ENCODE peak calls at places on chromosomes 4 and X, in nine cellular contexts. A, V, L, U, M, Y, O, E and G are unnamed samples.

GRCh38 chr4:135368826-135369225 is 1167.2 kb upstream of the PABPC4L start:
- DNase-seq in A (peak; percentile 1), V (no peak), L (no peak), U (no peak), M (no peak), Y (no peak), O (no peak), E (no peak), G (no peak)

GRCh38 chr4:73608677-73609594 is 11.3 kb downstream of the RASSF6 start:
- DNase-seq in A (peak; percentile 76), V (no peak), L (no peak), U (no peak), M (no peak), Y (no peak), O (no peak), E (no peak), G (no peak)

GRCh38 chr4:10762541-10762940 is 78.0 kb upstream of the CLNK start:
- DNase-seq in A (peak; percentile 82), V (no peak), L (no peak), U (no peak), M (no peak), Y (no peak), O (no peak), E (peak; percentile 41), G (no peak)

GRCh38 chr4:154491341-154491679 is 289 bp downstream of the DCHS2 start:
- DNase-seq in A (peak; percentile 67), V (no peak), L (no peak), U (no peak), M (no peak), Y (no peak), O (no peak), E (no peak), G (no peak)

GRCh38 chrX:146278381-146278780 is 460.8 kb downstream of the SLITRK2 start:
- DNase-seq in A (no peak), V (no peak), L (no peak), U (no peak), M (no peak), Y (no peak), O (peak; percentile 82), E (no peak), G (no peak)

GRCh38 chr4:139785356-139785755 is 119.7 kb downstream of the MGST2 start:
- DNase-seq in A (no peak), V (no peak), L (no peak), U (no peak), M (no peak), Y (no peak), O (no peak), E (no peak), G (no peak)

GRCh38 chr4:20474119-20474518 is 222.4 kb downstream of the SLIT2 start:
- DNase-seq in A (peak; percentile 53), V (no peak), L (no peak), U (no peak), M (no peak), Y (no peak), O (no peak), E (peak; percentile 6), G (no peak)

GRCh38 chr4:139077567-139078355 is 62.2 kb downstream of the NOCT start:
- DNase-seq in A (no peak), V (no peak), L (no peak), U (no peak), M (no peak), Y (no peak), O (no peak), E (no peak), G (no peak)

GRCh38 chrX:1713296-1713695 is 98.4 kb downstream of the ASMT start:
- DNase-seq in A (no peak), V (no peak), L (no peak), U (no peak), M (no peak), Y (no peak), O (no peak), E (no peak), G (no peak)

GRCh38 chr4:125849869-125850268 is 535.1 kb downstream of the FAT4 start:
- DNase-seq in A (peak; percentile 55), V (no peak), L (no peak), U (no peak), M (no peak), Y (no peak), O (no peak), E (no peak), G (peak; percentile 25)

GRCh38 chr4:101345596-101346311 is 1.6 kb downstream of the PPP3CA start:
- DNase-seq in A (peak; percentile 78), V (peak; percentile 88), L (peak; percentile 63), U (peak; percentile 68), M (peak; percentile 76), Y (peak; percentile 88), O (no peak), E (peak; percentile 74), G (no peak)

GRCh38 chr4:174120446-174121142 is 162.9 kb downstream of the FBXO8 start:
- DNase-seq in A (peak; percentile 90), V (no peak), L (peak; percentile 9), U (peak; percentile 51), M (no peak), Y (no peak), O (peak; percentile 44), E (peak; percentile 56), G (peak; percentile 28)

GRCh38 chr4:8615921-8616787 is 23.6 kb downstream of the CPZ start:
- DNase-seq in A (no peak), V (peak; percentile 59), L (no peak), U (no peak), M (no peak), Y (peak; percentile 58), O (no peak), E (no peak), G (no peak)

GRCh38 chr4:21512351-21512750 is 436.2 kb downstream of the KCNIP4 start:
- DNase-seq in A (peak; percentile 54), V (no peak), L (no peak), U (no peak), M (no peak), Y (no peak), O (peak; percentile 3), E (peak; percentile 7), G (peak; percentile 2)
- TF ChIP-seq CTCF in A (peak; percentile 18), V (peak; percentile 24), L (peak; percentile 17), U (peak; percentile 62), M (peak; percentile 33), Y (peak; percentile 13), O (no peak), E (peak; percentile 61), G (peak; percentile 26)

DNA sequence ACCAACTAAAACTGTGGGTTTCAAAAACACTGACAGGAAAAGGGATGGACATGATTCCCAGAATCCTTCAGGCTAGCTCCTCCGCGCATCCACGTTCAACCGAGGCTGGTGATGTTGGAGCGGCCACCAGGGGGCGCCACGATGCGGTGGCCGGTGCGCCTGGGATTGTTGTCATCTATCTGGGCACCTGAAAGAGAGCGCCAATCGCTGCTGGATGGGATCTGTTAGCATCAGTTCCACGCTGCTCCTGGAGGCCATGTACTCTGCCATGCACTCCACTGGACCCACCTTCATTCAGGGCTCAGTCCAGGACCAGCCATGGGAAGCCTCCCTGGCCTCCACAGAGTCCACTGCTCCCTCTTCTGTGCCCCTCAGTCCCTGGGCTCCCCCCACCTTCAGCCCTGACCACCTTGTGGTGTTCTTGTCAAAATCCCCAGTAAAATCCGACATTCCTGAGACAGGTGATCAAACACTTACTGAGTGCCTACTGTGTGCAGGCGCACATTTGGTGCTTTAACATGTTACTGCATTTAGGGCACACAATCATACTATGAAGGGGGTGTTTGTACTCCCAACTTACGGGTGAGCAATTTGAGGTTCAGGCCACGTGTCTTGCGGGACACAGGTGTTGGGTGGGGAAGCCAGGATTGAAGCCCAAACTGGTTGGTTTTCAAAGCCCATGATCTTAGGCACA is 71.1 kb downstream of the CRMP1 start:
- DNase-seq in A (no peak), V (peak; percentile 53), L (no peak), U (no peak), M (no peak), Y (no peak), O (no peak), E (peak; percentile 42), G (no peak)
- TF ChIP-seq CTCF in A (peak; percentile 59), V (peak; percentile 37), L (peak; percentile 72), U (peak; percentile 53), M (peak; percentile 64), Y (peak; percentile 29), O (peak; percentile 11), E (peak; percentile 61), G (peak; percentile 63)

DNA sequence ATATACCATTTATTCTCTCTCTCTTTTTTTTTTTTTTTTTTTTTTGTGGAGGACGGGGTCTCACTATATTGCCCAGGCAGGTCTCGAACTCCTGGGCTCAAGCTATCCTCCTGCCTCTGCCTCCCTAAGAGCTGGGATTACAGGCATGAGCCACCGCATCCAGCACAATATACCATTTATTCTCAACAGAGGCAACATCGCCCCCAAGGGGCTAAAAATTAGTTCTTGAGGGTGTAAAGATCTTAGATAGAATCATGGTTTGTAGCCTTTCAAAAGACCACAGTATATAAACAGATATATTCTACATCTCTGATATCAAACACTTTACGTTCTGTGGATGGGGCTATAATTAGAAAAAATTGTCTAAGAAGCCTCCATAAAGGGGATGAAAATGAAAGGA is 39.8 kb upstream of the TCEAL2 start:
- DNase-seq in A (peak; percentile 1), V (no peak), L (no peak), U (no peak), M (no peak), Y (no peak), O (no peak), E (no peak), G (no peak)
- TF ChIP-seq CTCF in A (no peak), V (no peak), L (peak; percentile 4), U (no peak), M (no peak), Y (no peak), O (no peak), E (no peak), G (no peak)

GRCh38 chrX:150258463-150259430 is 104.4 kb upstream of the MAMLD1 start:
- DNase-seq in A (peak; percentile 39), V (no peak), L (no peak), U (no peak), M (no peak), Y (no peak), O (no peak), E (no peak), G (no peak)
- TF ChIP-seq CTCF in A (no peak), V (no peak), L (no peak), U (no peak), M (no peak), Y (no peak), O (no peak), E (no peak), G (no peak)